ENCODE peak calls at places on chromosome 5, in seven cellular contexts. I is activated CD4-positive, CD25-positive, alpha-beta regulatory T cell; Z is RWPE1; J is activated naive CD4-positive, alpha-beta T cell treated with anti-CD3 and anti-CD28 coated beads, Interleukin-2, amount 10 ng/mL, durations not matched to agents 7 days and 5 days; T is sciatic nerve; K is activated CD4-positive, alpha-beta memory T cell treated with anti-CD3 and anti-CD28 coated beads for 36 hours; W is LoVo. M is an unnamed sample.

GRCh38 chr5:131305906-131306305 is 42.1 kb downstream of the CDC42SE2 start:
- DNase-seq in I (no peak), Z (no peak), J (no peak), T (no peak), K (no peak), W (no peak), M (no peak)

GRCh38 chr5:38453506-38453905 is 102.9 kb downstream of the LIFR start:
- DNase-seq in I (no peak), Z (no peak), J (peak), T (no peak), K (peak), W (no peak), M (no peak)

GRCh38 chr5:121006206-121006605 is 542.1 kb downstream of the PRR16 start:
- DNase-seq in I (no peak), Z (no peak), J (no peak), T (no peak), K (no peak), W (no peak), M (no peak)

GRCh38 chr5:96699186-96699820 is 37.1 kb downstream of the CAST start:
- DNase-seq in I (no peak), Z (peak), J (no peak), T (no peak), K (no peak), W (no peak), M (no peak)

GRCh38 chr5:105462377-105462776 is 1899.8 kb upstream of the NUDT12 start:
- DNase-seq in I (no peak), Z (no peak), J (no peak), T (no peak), K (no peak), W (no peak), M (no peak)

GRCh38 chr5:56148453-56148971 is 84.6 kb downstream of the ANKRD55 start:
- DNase-seq in I (no peak), Z (no peak), J (peak), T (no peak), K (peak), W (no peak), M (no peak)

GRCh38 chr5:123610209-123610608 is 98.2 kb downstream of the CSNK1G3 start:
- DNase-seq in I (no peak), Z (no peak), J (no peak), T (no peak), K (no peak), W (no peak), M (no peak)

GRCh38 chr5:172059661-172060100 is 53.2 kb upstream of the FBXW11 start:
- DNase-seq in I (no peak), Z (peak), J (no peak), T (no peak), K (no peak), W (no peak), M (no peak)

GRCh38 chr5:80864109-80864508 is 96.1 kb upstream of the RASGRF2 start:
- DNase-seq in I (no peak), Z (no peak), J (no peak), T (no peak), K (no peak), W (no peak), M (no peak)

GRCh38 chr5:128669803-128670202 is 131.8 kb upstream of the FBN2 start:
- DNase-seq in I (no peak), Z (no peak), J (no peak), T (no peak), K (no peak), W (no peak), M (no peak)

GRCh38 chr5:147613359-147613758 is 103.5 kb upstream of the DPYSL3 start:
- DNase-seq in I (no peak), Z (no peak), J (no peak), T (no peak), K (no peak), W (no peak), M (no peak)

GRCh38 chr5:139742173-139742903 is 53.3 kb upstream of the PSD2 start:
- DNase-seq in I (no peak), Z (no peak), J (no peak), T (no peak), K (no peak), W (no peak), M (no peak)

GRCh38 chr5:105970919-105971318 is 1699.8 kb downstream of the EFNA5 start:
- DNase-seq in I (no peak), Z (no peak), J (no peak), T (no peak), K (no peak), W (no peak), M (no peak)

GRCh38 chr5:110109685-110110084 is 420.0 kb downstream of the MAN2A1 start:
- DNase-seq in I (no peak), Z (no peak), J (no peak), T (no peak), K (no peak), W (no peak), M (no peak)

GRCh38 chr5:150496534-150496933 is 11.4 kb upstream of the NDST1 start:
- DNase-seq in I (no peak), Z (no peak), J (no peak), T (no peak), K (no peak), W (no peak), M (no peak)

GRCh38 chr5:10831416-10831815 is 70.4 kb upstream of the DAP start:
- DNase-seq in I (no peak), Z (no peak), J (no peak), T (no peak), K (no peak), W (no peak), M (no peak)

GRCh38 chr5:65468633-65469032 is 13.1 kb downstream of the ADAMTS6 start:
- DNase-seq in I (no peak), Z (no peak), J (no peak), T (no peak), K (no peak), W (no peak), M (no peak)

GRCh38 chr5:179969110-179969509 is 61.4 kb upstream of the TBC1D9B start:
- DNase-seq in I (no peak), Z (no peak), J (no peak), T (no peak), K (no peak), W (no peak), M (no peak)

GRCh38 chr5:4531756-4532704 is 608.1 kb upstream of the ADAMTS16 start:
- DNase-seq in I (no peak), Z (no peak), J (no peak), T (no peak), K (no peak), W (no peak), M (no peak)

GRCh38 chr5:87944553-87945320 is 323.9 kb downstream of the TMEM161B start:
- DNase-seq in I (no peak), Z (no peak), J (no peak), T (no peak), K (no peak), W (no peak), M (no peak)

GRCh38 chr5:2207966-2208544 is 325.3 kb upstream of the IRX4 start:
- DNase-seq in I (no peak), Z (peak), J (no peak), T (no peak), K (no peak), W (no peak), M (no peak)

GRCh38 chr5:21680661-21681060 is 1172.5 kb downstream of the CDH12 start:
- DNase-seq in I (no peak), Z (no peak), J (no peak), T (no peak), K (no peak), W (no peak), M (no peak)

GRCh38 chr5:173498286-173498685 is 118.2 kb downstream of the BOD1 start:
- DNase-seq in I (no peak), Z (peak), J (no peak), T (no peak), K (no peak), W (no peak), M (no peak)

GRCh38 chr5:95760291-95761191 is 29.4 kb downstream of the RHOBTB3 start:
- DNase-seq in I (no peak), Z (peak), J (no peak), T (no peak), K (no peak), W (peak), M (no peak)

GRCh38 chr5:177403194-177403825 is 2.8 kb upstream of the PFN3 start:
- DNase-seq in I (no peak), Z (peak), J (peak), T (no peak), K (peak), W (peak), M (no peak)

GRCh38 chr5:91126448-91126847 is 256.7 kb downstream of the ARRDC3 start:
- DNase-seq in I (no peak), Z (no peak), J (no peak), T (no peak), K (no peak), W (no peak), M (no peak)

GRCh38 chr5:5404376-5404775 is 18.1 kb upstream of the ICE1 start:
- DNase-seq in I (no peak), Z (no peak), J (no peak), T (no peak), K (no peak), W (no peak), M (no peak)

GRCh38 chr5:168851902-168852321 is 272.7 kb upstream of the PANK3 start:
- DNase-seq in I (no peak), Z (no peak), J (peak), T (no peak), K (peak), W (no peak), M (no peak)

GRCh38 chr5:53172630-53173029 is 63.1 kb upstream of the MOCS2 start:
- DNase-seq in I (no peak), Z (no peak), J (no peak), T (no peak), K (no peak), W (no peak), M (no peak)

GRCh38 chr5:87541033-87541432 is 128.3 kb upstream of the CCNH start:
- DNase-seq in I (no peak), Z (peak), J (no peak), T (peak), K (no peak), W (peak), M (peak)

GRCh38 chr5:13660072-13660471 is 284.4 kb downstream of the DNAH5 start:
- DNase-seq in I (no peak), Z (no peak), J (no peak), T (no peak), K (no peak), W (no peak), M (no peak)

GRCh38 chr5:126446498-126447224 is 23.5 kb downstream of the GRAMD2B start:
- DNase-seq in I (peak), Z (peak), J (peak), T (no peak), K (peak), W (peak), M (no peak)

GRCh38 chr5:179530069-179530998 is 20.0 kb upstream of the RUFY1 start:
- DNase-seq in I (peak), Z (no peak), J (peak), T (peak), K (peak), W (no peak), M (peak)

GRCh38 chr5:131218392-131218791 is 45.5 kb upstream of the CDC42SE2 start:
- DNase-seq in I (no peak), Z (peak), J (no peak), T (no peak), K (no peak), W (no peak), M (no peak)